ENCODE peak calls at places on chromosomes 16 and 17, in four cellular contexts. I is A549, C is K562, Y is HepG2. L is an unnamed sample.

GRCh38 chr16:52068447-52069074 is 478.4 kb downstream of the TOX3 start:
- DNase-seq in I (peak), C (no peak), Y (peak), L (no peak)

GRCh38 chr17:65294184-65294719 is 157.1 kb downstream of the RGS9 start:
- DNase-seq in I (peak), C (peak), Y (peak), L (no peak)

GRCh38 chr17:14553847-14554246 is 253.0 kb downstream of the HS3ST3B1 start:
- DNase-seq in I (peak), C (no peak), Y (no peak), L (no peak)

GRCh38 chr17:65314212-65314611 is 177.0 kb downstream of the RGS9 start:
- DNase-seq in I (no peak), C (no peak), Y (no peak), L (no peak)

GRCh38 chr17:46872421-46872820 is 21.0 kb downstream of the WNT9B start:
- DNase-seq in I (no peak), C (no peak), Y (no peak), L (no peak)

GRCh38 chr16:48098472-48098871 is 57.3 kb downstream of the ABCC12 start:
- DNase-seq in I (no peak), C (no peak), Y (no peak), L (no peak)

GRCh38 chr16:84218176-84218776 is 21.5 kb downstream of the KCNG4 start:
- DNase-seq in I (no peak), C (no peak), Y (no peak), L (no peak)

GRCh38 chr17:1158879-1159278 is 20.9 kb downstream of the ABR start:
- DNase-seq in I (no peak), C (no peak), Y (no peak), L (no peak)

GRCh38 chr16:65793781-65794180 is 572.7 kb upstream of the CDH5 start:
- DNase-seq in I (no peak), C (no peak), Y (no peak), L (no peak)

GRCh38 chr16:27402964-27403600 is 1.1 kb downstream of the IL21R start:
- DNase-seq in I (no peak), C (no peak), Y (no peak), L (no peak)

DNA sequence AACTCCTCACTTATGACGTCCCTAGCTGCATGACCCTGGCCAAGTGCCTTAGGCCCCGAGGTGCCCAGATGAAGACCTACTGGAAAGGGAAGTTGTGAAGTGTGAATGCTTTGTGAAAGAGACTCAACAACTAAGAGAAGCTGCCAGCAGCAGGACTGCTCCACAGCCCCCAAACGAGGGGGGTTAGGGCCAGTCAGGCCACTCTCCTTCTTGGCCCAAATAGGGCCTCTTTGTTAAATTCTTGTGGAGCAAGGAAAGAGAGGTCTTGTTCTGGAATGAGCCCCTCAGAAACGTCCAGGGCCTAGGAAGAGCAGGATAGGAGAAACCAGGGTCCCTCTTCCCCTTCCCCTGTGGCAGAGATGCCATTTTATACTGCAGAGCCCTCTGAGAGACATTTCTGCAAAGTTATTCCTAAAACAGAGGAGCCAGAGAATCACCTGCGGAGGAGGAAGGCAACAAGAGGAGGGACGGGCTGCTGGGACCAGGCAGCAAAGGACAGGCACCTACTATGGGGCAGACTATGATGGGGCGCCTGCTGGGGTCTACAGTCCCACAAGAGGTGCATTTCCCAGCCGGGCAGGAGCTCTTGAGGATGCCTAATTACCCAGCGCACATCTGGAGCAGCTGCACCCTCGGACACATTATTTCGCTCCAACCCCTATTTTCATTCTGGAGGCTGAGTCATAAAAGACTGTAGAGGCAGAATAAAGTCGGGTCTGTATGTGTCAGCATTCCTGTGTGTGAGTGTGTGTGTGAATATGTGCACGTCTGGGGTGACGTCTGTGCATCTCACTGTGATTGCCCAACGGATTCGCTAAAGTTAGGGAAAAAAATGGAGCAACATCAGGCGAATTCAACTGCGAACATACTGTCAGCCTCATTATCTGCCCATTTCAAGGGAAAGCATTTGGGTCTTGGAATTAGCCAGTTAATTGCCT is 11.4 kb upstream of the HOXB9 start:
- DNase-seq in I (peak), C (no peak), Y (no peak), L (no peak)
- TF ChIP-seq CHD4 in I (no peak), C (no peak), Y (no peak), L (no peak)

GRCh38 chr17:45413498-45413923 is 19.2 kb downstream of the ARHGAP27 start:
- DNase-seq in I (no peak), C (no peak), Y (peak), L (no peak)
- TF ChIP-seq CHD4 in I (no peak), C (no peak), Y (no peak), L (no peak)

GRCh38 chr17:49504369-49504768 is 9.3 kb downstream of the NGFR start:
- DNase-seq in I (no peak), C (no peak), Y (no peak), L (no peak)

GRCh38 chr17:49508061-49508865 is 13.2 kb downstream of the NGFR start:
- DNase-seq in I (peak), C (no peak), Y (peak), L (no peak)

GRCh38 chr17:49505854-49506253 is 10.8 kb downstream of the NGFR start:
- DNase-seq in I (no peak), C (no peak), Y (no peak), L (no peak)

GRCh38 chr17:49508891-49509587 is 13.9 kb downstream of the NGFR start:
- DNase-seq in I (no peak), C (no peak), Y (no peak), L (no peak)

GRCh38 chr17:49506282-49506681 is 11.2 kb downstream of the NGFR start:
- DNase-seq in I (no peak), C (no peak), Y (no peak), L (no peak)
- TF ChIP-seq CHD4 in I (no peak), C (no peak), Y (no peak), L (no peak)

GRCh38 chr16:10957771-10958486 is 13.6 kb downstream of the CLEC16A start:
- DNase-seq in I (no peak), C (no peak), Y (no peak), L (no peak)
- TF ChIP-seq CHD4 in I (no peak), C (no peak), Y (no peak), L (no peak)

GRCh38 chr16:71257768-71258167 is 27.2 kb upstream of the HYDIN start:
- DNase-seq in I (no peak), C (no peak), Y (no peak), L (no peak)

GRCh38 chr16:71260995-71261394 is 28.2 kb downstream of the CMTR2 start:
- DNase-seq in I (no peak), C (no peak), Y (no peak), L (no peak)

GRCh38 chr16:71258371-71258770 is 27.8 kb upstream of the HYDIN start:
- DNase-seq in I (no peak), C (no peak), Y (no peak), L (no peak)

GRCh38 chr16:71262391-71262790 is 26.8 kb downstream of the CMTR2 start:
- DNase-seq in I (no peak), C (no peak), Y (no peak), L (no peak)

GRCh38 chr16:71259086-71259485 is 28.6 kb upstream of the HYDIN start:
- DNase-seq in I (no peak), C (no peak), Y (no peak), L (no peak)
- TF ChIP-seq CHD4 in I (no peak), C (no peak), Y (no peak), L (no peak)

DNA sequence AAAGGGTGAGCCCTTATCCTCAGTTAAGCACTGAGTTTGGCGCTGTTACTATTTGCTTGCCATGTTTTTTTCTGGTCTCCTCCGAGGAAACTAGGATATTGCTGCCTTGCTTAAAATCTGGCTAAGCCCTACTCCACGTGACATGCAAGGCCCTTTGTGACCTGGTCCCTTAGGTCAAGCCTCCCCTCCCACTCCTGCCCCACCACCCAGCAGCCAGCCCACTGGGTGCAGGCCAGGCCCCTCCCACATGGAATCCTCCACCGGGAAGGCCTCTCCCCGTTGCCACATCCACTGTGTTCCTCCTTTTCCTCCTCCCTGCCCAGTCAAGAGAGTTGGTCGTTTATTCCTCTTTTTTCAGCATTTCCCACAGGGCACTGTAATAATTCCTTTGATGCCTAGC is 16.2 kb downstream of the PSMD3 start:
- DNase-seq in I (no peak), C (peak), Y (no peak), L (no peak)
- TF ChIP-seq CHD4 in I (no peak), C (no peak), Y (no peak), L (no peak)

GRCh38 chr17:12985431-12986285 is 32.2 kb downstream of the ELAC2 start:
- DNase-seq in I (no peak), C (no peak), Y (no peak), L (no peak)

GRCh38 chr17:12987120-12987519 is 30.7 kb downstream of the ELAC2 start:
- DNase-seq in I (no peak), C (no peak), Y (no peak), L (no peak)

GRCh38 chr17:12979826-12980500 is 37.9 kb downstream of the ELAC2 start:
- DNase-seq in I (no peak), C (no peak), Y (no peak), L (no peak)

GRCh38 chr17:12982224-12982623 is 35.6 kb downstream of the ELAC2 start:
- DNase-seq in I (no peak), C (no peak), Y (no peak), L (peak)

GRCh38 chr17:12983986-12984932 is 33.6 kb downstream of the ELAC2 start:
- DNase-seq in I (no peak), C (no peak), Y (no peak), L (no peak)
- TF ChIP-seq CHD4 in I (no peak), C (no peak), Y (no peak), L (no peak)

GRCh38 chr17:17669081-17669850 is 12.0 kb upstream of the RAI1 start:
- DNase-seq in I (no peak), C (no peak), Y (no peak), L (no peak)
- TF ChIP-seq CHD4 in I (no peak), C (no peak), Y (no peak), L (no peak)

L was measured in GM12878.